ENCODE peak calls at places on chromosomes 3 and 15, in four cellular contexts. P, U, D and C are unnamed samples.

GRCh38 chr15:76199106-76200082 is 111.9 kb downstream of the ETFA start:
- DNase-seq in P (no peak), D (no peak), U (no peak), C (no peak)

GRCh38 chr3:156674911-156675743 is 737 bp downstream of the TIPARP start:
- DNase-seq in P (no peak), U (no peak), D (peak), C (peak)

GRCh38 chr15:33242165-33242564 is 47.7 kb upstream of the FMN1 start:
- DNase-seq in P (peak), U (peak), D (no peak), C (no peak)

GRCh38 chr3:172550347-172550943 is 27.2 kb upstream of the TNFSF10 start:
- DNase-seq in P (peak), D (no peak), U (peak), C (peak)

GRCh38 chr3:126886217-126886616 is 96.7 kb upstream of the PLXNA1 start:
- DNase-seq in D (no peak), P (no peak), U (no peak), C (no peak)

GRCh38 chr3:139534992-139535879 is 4.3 kb downstream of the RBP1 start:
- DNase-seq in D (no peak), U (no peak), P (no peak), C (no peak)

GRCh38 chr15:59812185-59812870 is 123.2 kb upstream of the BNIP2 start:
- DNase-seq in D (no peak), P (no peak), U (no peak), C (no peak)

GRCh38 chr15:58146734-58147133 is 8.6 kb downstream of the AQP9 start:
- DNase-seq in P (no peak), D (no peak), U (no peak), C (no peak)

GRCh38 chr3:153977148-153977547 is 144.0 kb upstream of the ARHGEF26 start:
- DNase-seq in D (no peak), U (no peak), P (no peak), C (no peak)

GRCh38 chr3:85567074-85567676 is 608.4 kb downstream of the CADM2 start:
- DNase-seq in P (peak), U (no peak), D (peak), C (no peak)

GRCh38 chr3:189839576-189839975 is 208.4 kb downstream of the TP63 start:
- DNase-seq in P (peak), D (no peak), U (no peak), C (no peak)

GRCh38 chr3:46856576-46857471 is 6.4 kb downstream of the MYL3 start:
- DNase-seq in U (no peak), P (no peak), D (no peak), C (no peak)

GRCh38 chr3:110138966-110139555 is 801.7 kb upstream of the DPPA4 start:
- DNase-seq in U (no peak), P (no peak), D (no peak), C (no peak)

GRCh38 chr3:2597615-2598014 is 498.9 kb downstream of the CNTN4 start:
- DNase-seq in D (no peak), P (no peak), U (no peak), C (no peak)

GRCh38 chr15:88650556-88650955 is 11.7 kb downstream of the ISG20 start:
- DNase-seq in D (no peak), U (no peak), P (no peak), C (no peak)

GRCh38 chr15:88845616-88846015 is 42.4 kb downstream of the ACAN start:
- DNase-seq in D (no peak), U (no peak), P (no peak), C (no peak)

GRCh38 chr3:139098391-139098790 is 53.7 kb upstream of the PRR23C start:
- DNase-seq in P (no peak), U (no peak), D (no peak), C (no peak)

GRCh38 chr3:195870442-195870841 is 37.9 kb downstream of the TNK2 start:
- DNase-seq in D (no peak), P (peak), U (no peak), C (no peak)

GRCh38 chr3:64215559-64215958 is 9.7 kb downstream of the PRICKLE2 start:
- DNase-seq in U (no peak), P (no peak), D (no peak), C (no peak)

GRCh38 chr3:15460891-15461524 is 33.6 kb downstream of the EAF1 start:
- DNase-seq in D (no peak), U (no peak), P (no peak), C (no peak)

GRCh38 chr3:185401319-185401955 is 38.5 kb downstream of the MAP3K13 start:
- DNase-seq in D (no peak), U (no peak), P (no peak), C (no peak)

GRCh38 chr3:10344147-10344943 is 23.4 kb upstream of the SEC13 start:
- DNase-seq in D (peak), P (peak), U (peak), C (peak)

GRCh38 chr15:75661041-75661778 is 13.5 kb downstream of the SNX33 start:
- DNase-seq in P (peak), D (no peak), U (no peak), C (no peak)

GRCh38 chr3:150970665-150971327 is 1.7 kb downstream of the CLRN1 start:
- DNase-seq in P (peak), U (no peak), D (no peak), C (no peak)

GRCh38 chr15:64762546-64762945 is 12.8 kb downstream of the RBPMS2 start:
- DNase-seq in P (no peak), U (no peak), D (no peak), C (no peak)

GRCh38 chr15:28022961-28023360 is 76.2 kb downstream of the OCA2 start:
- DNase-seq in U (no peak), P (no peak), D (no peak), C (no peak)

GRCh38 chr3:126986001-126986400 is 3.1 kb downstream of the PLXNA1 start:
- DNase-seq in P (no peak), U (no peak), D (no peak), C (no peak)

GRCh38 chr15:34791701-34792100 is 3.6 kb downstream of the ACTC1 start:
- DNase-seq in U (no peak), P (no peak), D (no peak), C (no peak)

GRCh38 chr15:41501191-41501917 is 7.7 kb downstream of the ITPKA start:
- DNase-seq in D (no peak), P (no peak), U (no peak), C (peak)